ENCODE peak calls at places on chromosomes 4 and X, in six cellular contexts. A, N, C, G, X and Q are unnamed samples.

GRCh38 chr4:968621-969394 is 4.6 kb downstream of the DGKQ start:
- DNase-seq in A (no peak), N (no peak), C (no peak), G (no peak), X (no peak), Q (no peak)

GRCh38 chrX:73830489-73831414 is 267.8 kb downstream of the CHIC1 start:
- DNase-seq in A (no peak), N (no peak), C (no peak), G (no peak), X (no peak), Q (no peak)

GRCh38 chr4:145825255-145825654 is 113.4 kb downstream of the ZNF827 start:
- DNase-seq in A (no peak), N (no peak), C (no peak), G (no peak), X (no peak), Q (no peak)

GRCh38 chr4:88747351-88747750 is 49.7 kb upstream of the NAP1L5 start:
- DNase-seq in A (no peak), N (no peak), C (no peak), G (no peak), X (no peak), Q (no peak)

GRCh38 chr4:26058537-26058936 is 144.5 kb downstream of the SMIM20 start:
- DNase-seq in A (peak), N (no peak), C (peak), G (no peak), X (peak), Q (no peak)

GRCh38 chrX:86460760-86461159 is 312.5 kb downstream of the DACH2 start:
- DNase-seq in A (no peak), N (no peak), C (no peak), G (no peak), X (no peak), Q (no peak)

GRCh38 chrX:72123471-72124185 is 8.1 kb downstream of the RTL5 start:
- DNase-seq in A (peak), N (peak), C (no peak), G (no peak), X (no peak), Q (no peak)

GRCh38 chrX:53126377-53126776 is 32.4 kb downstream of the KANTR start:
- DNase-seq in A (no peak), N (no peak), C (no peak), G (no peak), X (no peak), Q (no peak)

GRCh38 chr4:77927991-77928925 is 65.6 kb downstream of the MRPL1 start:
- DNase-seq in A (peak), N (no peak), C (peak), G (no peak), X (peak), Q (peak)

GRCh38 chr4:36979494-36979893 is 265.0 kb upstream of the NWD2 start:
- DNase-seq in A (no peak), N (no peak), C (no peak), G (peak), X (no peak), Q (no peak)

GRCh38 chr4:155903453-155903852 is at the start of gene TDO2:
- DNase-seq in A (peak), N (no peak), C (no peak), G (no peak), X (no peak), Q (peak)

GRCh38 chr4:7190668-7191545 is 1.4 kb upstream of the SORCS2 start:
- DNase-seq in A (no peak), N (no peak), C (no peak), G (no peak), X (no peak), Q (no peak)

GRCh38 chr4:2583517-2583916 is 47.1 kb downstream of the FAM193A start:
- DNase-seq in A (peak), N (no peak), C (peak), G (no peak), X (peak), Q (peak)

GRCh38 chr4:24988776-24989175 is 42.0 kb downstream of the LGI2 start:
- DNase-seq in A (peak), N (no peak), C (peak), G (no peak), X (peak), Q (peak)

GRCh38 chr4:7842384-7843279 is 97.0 kb downstream of the AFAP1 start:
- DNase-seq in A (peak), N (no peak), C (peak), G (no peak), X (peak), Q (peak)

GRCh38 chr4:21973850-21974249 is 25.3 kb upstream of the KCNIP4 start:
- DNase-seq in A (no peak), N (no peak), C (no peak), G (no peak), X (no peak), Q (no peak)

GRCh38 chrX:72641601-72642000 is 69.0 kb upstream of the HDAC8 start:
- DNase-seq in A (no peak), N (no peak), C (no peak), G (no peak), X (peak), Q (no peak)

GRCh38 chr4:8322794-8323704 is 53.5 kb downstream of the HTRA3 start:
- DNase-seq in A (no peak), N (no peak), C (no peak), G (no peak), X (no peak), Q (no peak)

GRCh38 chrX:22246620-22247019 is 26.1 kb upstream of the CBLL2 start:
- DNase-seq in A (peak), N (no peak), C (peak), G (no peak), X (peak), Q (peak)
- TF ChIP-seq CTCF in A (no peak), N (no peak), C (no peak), G (no peak), X (no peak), Q (no peak)

DNA sequence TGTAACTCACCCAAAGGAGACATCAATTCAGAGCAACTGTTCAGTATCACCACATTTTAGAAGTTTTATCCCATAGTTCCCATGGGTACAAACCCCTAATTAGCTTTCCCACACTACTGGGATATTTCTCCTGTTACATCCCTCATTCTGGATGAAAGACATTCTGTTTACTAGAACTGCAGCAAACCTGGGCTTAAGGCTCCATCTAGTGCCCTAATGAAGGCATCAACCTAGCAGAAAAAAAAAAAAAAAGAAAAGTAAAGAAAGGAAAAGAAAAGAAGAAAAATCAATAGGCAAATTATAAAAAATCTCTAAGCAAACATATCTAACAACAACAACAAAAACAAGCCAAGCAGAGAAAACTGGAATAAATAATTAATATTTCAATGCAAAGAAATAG is 133.7 kb upstream of the CPXCR1 start:
- DNase-seq in A (no peak), N (peak), C (peak), G (no peak), X (peak), Q (peak)
- TF ChIP-seq CTCF in A (no peak), N (peak), C (peak), G (no peak), X (peak), Q (peak)

DNA sequence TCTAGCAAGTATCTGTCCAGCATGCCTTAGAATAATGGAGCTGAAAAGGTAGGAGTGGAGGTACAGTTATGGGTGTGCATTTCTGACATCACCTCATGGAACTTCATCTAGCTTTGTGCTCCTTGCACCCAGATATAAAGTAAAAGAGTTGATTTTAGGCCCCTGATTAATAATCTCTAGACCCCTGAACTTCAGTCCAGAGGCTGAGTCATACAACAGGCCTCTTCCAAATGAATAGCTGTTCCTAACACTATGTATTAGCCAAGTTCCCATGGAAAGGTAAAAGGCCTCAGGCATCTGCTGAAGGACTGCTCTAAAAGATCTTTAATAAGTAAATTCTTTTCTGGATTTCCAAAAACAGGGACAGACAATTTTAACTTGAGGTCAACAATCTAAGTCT is 16.2 kb downstream of the TBC1D9 start:
- DNase-seq in A (no peak), N (no peak), C (no peak), G (no peak), X (no peak), Q (no peak)
- TF ChIP-seq CTCF in A (no peak), N (no peak), C (no peak), G (no peak), X (no peak), Q (no peak)

DNA sequence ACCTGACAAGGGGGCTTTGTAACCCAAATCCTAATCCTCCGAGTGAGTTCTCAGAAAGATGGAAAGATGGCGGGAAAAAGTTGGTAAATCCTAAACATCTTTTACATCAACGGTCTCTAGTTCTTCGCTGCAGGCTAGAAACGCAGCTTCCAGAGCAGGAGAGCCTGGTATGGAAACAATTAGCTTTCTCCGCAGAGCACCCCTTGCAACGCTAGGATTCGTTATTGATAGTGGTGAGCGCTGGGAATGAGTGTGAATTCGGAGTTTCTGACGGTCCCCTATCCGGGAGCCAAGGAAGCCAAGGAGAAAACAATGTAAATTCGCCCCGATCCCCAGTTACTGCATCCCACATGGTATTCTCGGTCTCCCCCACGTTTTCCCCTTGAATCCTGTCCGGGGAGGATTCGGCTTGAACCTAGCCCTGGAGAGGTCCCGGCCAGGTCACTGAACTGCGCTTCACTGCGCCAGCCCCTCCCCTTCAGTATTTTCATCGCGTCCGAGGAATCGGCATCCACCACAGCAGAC is 4.7 kb upstream of the NEUROG2 start:
- DNase-seq in A (no peak), N (peak), C (no peak), G (no peak), X (no peak), Q (peak)
- TF ChIP-seq CTCF in A (no peak), N (no peak), C (no peak), G (no peak), X (no peak), Q (no peak)

GRCh38 chr4:152348670-152349069 is 187.2 kb downstream of the FBXW7 start:
- DNase-seq in A (no peak), N (no peak), C (no peak), G (no peak), X (peak), Q (peak)
- TF ChIP-seq CTCF in A (peak), N (peak), C (peak), G (no peak), X (peak), Q (peak)